ENCODE peak calls at places on chromosomes 5 and 9, in seven cellular contexts. X is stimulated activated naive CD4-positive, alpha-beta T cell; W is IMR-90; K is ELF-1; B is WERI-Rb-1; Y is aorta; I is nucleus accumbens. A is an unnamed sample.

GRCh38 chr5:143108498-143109128 is 294.9 kb downstream of the NR3C1 start:
- DNase-seq in I (no peak), W (no peak), X (no peak), K (no peak), B (peak), Y (peak), A (no peak)

GRCh38 chr5:43110606-43111170 is 10.0 kb upstream of the ZNF131 start:
- DNase-seq in B (peak), Y (no peak), I (no peak), X (peak), K (peak), W (no peak), A (no peak)

GRCh38 chr5:95280692-95281091 is 4.2 kb downstream of the MCTP1 start:
- DNase-seq in I (no peak), Y (no peak), X (no peak), W (no peak), K (no peak), B (no peak), A (no peak)

GRCh38 chr5:143016777-143017374 is 246.7 kb downstream of the ARHGAP26 start:
- DNase-seq in X (no peak), I (no peak), Y (no peak), B (peak), K (peak), W (peak), A (peak)

GRCh38 chr9:81103597-81104471 is 585.5 kb downstream of the TLE1 start:
- DNase-seq in X (no peak), K (no peak), B (no peak), W (no peak), I (no peak), Y (no peak), A (no peak)

GRCh38 chr5:88687253-88687955 is 195.6 kb downstream of the MEF2C start:
- DNase-seq in W (no peak), I (no peak), K (peak), Y (no peak), X (no peak), B (no peak), A (no peak)

GRCh38 chr5:150836703-150837102 is 9.6 kb upstream of the IRGM start:
- DNase-seq in I (no peak), Y (no peak), B (no peak), X (no peak), W (no peak), K (no peak), A (no peak)

GRCh38 chr5:83428890-83429289 is 42.7 kb upstream of the VCAN start:
- DNase-seq in B (no peak), I (no peak), W (no peak), K (no peak), Y (no peak), X (no peak), A (no peak)

GRCh38 chr5:122846051-122846567 is 696 bp downstream of the SNX24 start:
- DNase-seq in W (peak), B (no peak), K (peak), Y (no peak), X (no peak), I (no peak), A (peak)

GRCh38 chr5:160209917-160210316 is 19.4 kb upstream of the FABP6 start:
- DNase-seq in B (no peak), X (no peak), K (no peak), W (no peak), I (no peak), Y (no peak), A (no peak)

GRCh38 chr5:113119271-113119924 is 142.8 kb downstream of the DCP2 start:
- DNase-seq in B (no peak), I (no peak), W (peak), Y (peak), K (peak), X (no peak), A (no peak)

GRCh38 chr5:112417931-112418358 is 1.1 kb downstream of the EPB41L4A start:
- DNase-seq in B (no peak), I (no peak), X (no peak), K (peak), Y (peak), W (no peak), A (no peak)

GRCh38 chr9:123406016-123406415 is 50.0 kb downstream of the CRB2 start:
- DNase-seq in X (no peak), Y (peak), I (no peak), W (no peak), B (no peak), K (no peak), A (no peak)

GRCh38 chr5:72611111-72611724 is 104.0 kb upstream of the ZNF366 start:
- DNase-seq in Y (peak), B (peak), W (peak), I (peak), X (peak), K (peak), A (peak)

GRCh38 chr9:97445119-97445701 is 33.3 kb downstream of the TDRD7 start:
- DNase-seq in W (no peak), K (no peak), B (peak), Y (no peak), X (no peak), I (no peak), A (no peak)

GRCh38 chr5:40986666-40987065 is 77.4 kb downstream of the C7 start:
- DNase-seq in B (no peak), I (no peak), W (peak), Y (no peak), X (no peak), K (no peak), A (no peak)

GRCh38 chr9:84759300-84759750 is 89.8 kb downstream of the NTRK2 start:
- DNase-seq in X (no peak), W (no peak), I (no peak), Y (no peak), K (no peak), B (no peak), A (no peak)

GRCh38 chr5:143030349-143030748 is 260.2 kb downstream of the ARHGAP26 start:
- DNase-seq in Y (no peak), I (no peak), X (no peak), W (no peak), K (no peak), B (no peak), A (no peak)

GRCh38 chr5:106822851-106823250 is 847.9 kb downstream of the EFNA5 start:
- DNase-seq in X (no peak), W (no peak), K (no peak), Y (no peak), I (no peak), B (no peak), A (no peak)

GRCh38 chr5:1204693-1205242 is 3.4 kb downstream of the SLC6A19 start:
- DNase-seq in B (peak), K (peak), I (no peak), Y (peak), X (no peak), W (peak), A (peak)

GRCh38 chr9:4902135-4902475 is 83.0 kb upstream of the JAK2 start:
- DNase-seq in X (no peak), I (no peak), Y (no peak), B (no peak), W (no peak), K (no peak), A (no peak)

GRCh38 chr9:77456829-77457437 is 191.2 kb downstream of the GNA14 start:
- DNase-seq in K (peak), I (peak), X (peak), W (peak), B (peak), Y (peak), A (peak)

GRCh38 chr9:134589748-134590147 is 51.9 kb upstream of the COL5A1 start:
- DNase-seq in W (no peak), K (peak), Y (no peak), I (no peak), X (no peak), B (no peak), A (no peak)

GRCh38 chr9:29212590-29213373 is 1639.5 kb upstream of the C9orf72 start:
- DNase-seq in B (peak), X (no peak), Y (no peak), K (peak), I (no peak), W (no peak), A (no peak)

GRCh38 chr5:24714757-24715156 is 70.0 kb upstream of the CDH10 start:
- DNase-seq in W (no peak), X (no peak), B (no peak), K (no peak), I (no peak), Y (no peak), A (no peak)

GRCh38 chr9:78365979-78366697 is 69.2 kb downstream of the PSAT1 start:
- DNase-seq in B (no peak), K (no peak), W (peak), X (no peak), I (no peak), Y (no peak), A (peak)

GRCh38 chr5:163596536-163596935 is 91.1 kb downstream of the MAT2B start:
- DNase-seq in W (no peak), X (no peak), B (peak), K (no peak), Y (no peak), I (no peak), A (no peak)

GRCh38 chr5:54701179-54701578 is 183.6 kb downstream of the SNX18 start:
- DNase-seq in W (peak), I (no peak), X (no peak), B (no peak), Y (peak), K (no peak), A (peak)

GRCh38 chr5:132557425-132557805 is 638 bp downstream of the RAD50 start:
- DNase-seq in I (peak), Y (peak), W (peak), B (peak), K (peak), X (no peak), A (peak)

GRCh38 chr5:132458651-132459030 is 31.9 kb downstream of the IRF1 start:
- DNase-seq in W (peak), X (no peak), B (no peak), Y (no peak), I (no peak), K (no peak), A (peak)

GRCh38 chr5:139745121-139745799 is 50.3 kb upstream of the PSD2 start:
- DNase-seq in I (no peak), B (peak), K (peak), W (peak), Y (peak), X (no peak), A (peak)

A was measured in HFFc6.